ENCODE peak calls at places on chromosomes 2 and 18, in six cellular contexts. One of them, this sample, is unnamed. For H3K27me3, the result is how much of the 10 kb centered on the place peaks cover.

GRCh38 chr2:75465317-75465998 is 95.3 kb downstream of the EVA1A start:
- DNase-seq in CD4-positive, CD25-positive, alpha-beta regulatory T cell: no peak
- DNase-seq in colonic mucosa: no peak
- DNase-seq in GM23248: peak
- DNase-seq in CD8-positive, alpha-beta T cell: no peak
- DNase-seq in SJSA1: peak
- DNase-seq in this sample: no peak

GRCh38 chr2:10831387-10831985 is 18.9 kb upstream of the PDIA6 start:
- DNase-seq in GM23248: peak
- DNase-seq in CD8-positive, alpha-beta T cell: no peak
- DNase-seq in CD4-positive, CD25-positive, alpha-beta regulatory T cell: no peak
- DNase-seq in SJSA1: no peak
- DNase-seq in colonic mucosa: no peak
- DNase-seq in this sample: peak

GRCh38 chr18:21210278-21210677 is 31.8 kb upstream of the GREB1L start:
- DNase-seq in colonic mucosa: no peak
- DNase-seq in SJSA1: no peak
- DNase-seq in GM23248: no peak
- DNase-seq in CD8-positive, alpha-beta T cell: no peak
- DNase-seq in CD4-positive, CD25-positive, alpha-beta regulatory T cell: no peak
- DNase-seq in this sample: no peak

GRCh38 chr18:10560457-10561045 is 34.7 kb downstream of the NAPG start:
- DNase-seq in GM23248: peak
- DNase-seq in SJSA1: peak
- DNase-seq in colonic mucosa: peak
- DNase-seq in CD4-positive, CD25-positive, alpha-beta regulatory T cell: peak
- DNase-seq in CD8-positive, alpha-beta T cell: peak
- DNase-seq in this sample: peak

GRCh38 chr2:105103481-105103880 is 65.6 kb downstream of the MRPS9 start:
- DNase-seq in SJSA1: no peak
- DNase-seq in CD4-positive, CD25-positive, alpha-beta regulatory T cell: no peak
- DNase-seq in CD8-positive, alpha-beta T cell: no peak
- DNase-seq in GM23248: no peak
- DNase-seq in colonic mucosa: no peak
- DNase-seq in this sample: no peak

GRCh38 chr2:212402316-212402715 is 136.3 kb downstream of the ERBB4 start:
- DNase-seq in colonic mucosa: no peak
- DNase-seq in CD4-positive, CD25-positive, alpha-beta regulatory T cell: no peak
- DNase-seq in CD8-positive, alpha-beta T cell: no peak
- DNase-seq in SJSA1: no peak
- DNase-seq in GM23248: peak
- DNase-seq in this sample: no peak

GRCh38 chr18:52570975-52571374 is 231.0 kb downstream of the DCC start:
- DNase-seq in colonic mucosa: no peak
- DNase-seq in GM23248: no peak
- DNase-seq in SJSA1: no peak
- DNase-seq in CD8-positive, alpha-beta T cell: no peak
- DNase-seq in CD4-positive, CD25-positive, alpha-beta regulatory T cell: no peak
- DNase-seq in this sample: no peak

GRCh38 chr2:113175101-113175628 is 1.4 kb downstream of the PSD4 start:
- DNase-seq in CD8-positive, alpha-beta T cell: peak
- DNase-seq in GM23248: no peak
- DNase-seq in SJSA1: no peak
- DNase-seq in CD4-positive, CD25-positive, alpha-beta regulatory T cell: peak
- DNase-seq in colonic mucosa: no peak
- DNase-seq in this sample: no peak

GRCh38 chr2:95333056-95333455 is 35.9 kb downstream of the KCNIP3 start:
- DNase-seq in SJSA1: no peak
- DNase-seq in colonic mucosa: no peak
- DNase-seq in CD4-positive, CD25-positive, alpha-beta regulatory T cell: no peak
- DNase-seq in GM23248: no peak
- DNase-seq in CD8-positive, alpha-beta T cell: no peak
- DNase-seq in this sample: no peak

DNA sequence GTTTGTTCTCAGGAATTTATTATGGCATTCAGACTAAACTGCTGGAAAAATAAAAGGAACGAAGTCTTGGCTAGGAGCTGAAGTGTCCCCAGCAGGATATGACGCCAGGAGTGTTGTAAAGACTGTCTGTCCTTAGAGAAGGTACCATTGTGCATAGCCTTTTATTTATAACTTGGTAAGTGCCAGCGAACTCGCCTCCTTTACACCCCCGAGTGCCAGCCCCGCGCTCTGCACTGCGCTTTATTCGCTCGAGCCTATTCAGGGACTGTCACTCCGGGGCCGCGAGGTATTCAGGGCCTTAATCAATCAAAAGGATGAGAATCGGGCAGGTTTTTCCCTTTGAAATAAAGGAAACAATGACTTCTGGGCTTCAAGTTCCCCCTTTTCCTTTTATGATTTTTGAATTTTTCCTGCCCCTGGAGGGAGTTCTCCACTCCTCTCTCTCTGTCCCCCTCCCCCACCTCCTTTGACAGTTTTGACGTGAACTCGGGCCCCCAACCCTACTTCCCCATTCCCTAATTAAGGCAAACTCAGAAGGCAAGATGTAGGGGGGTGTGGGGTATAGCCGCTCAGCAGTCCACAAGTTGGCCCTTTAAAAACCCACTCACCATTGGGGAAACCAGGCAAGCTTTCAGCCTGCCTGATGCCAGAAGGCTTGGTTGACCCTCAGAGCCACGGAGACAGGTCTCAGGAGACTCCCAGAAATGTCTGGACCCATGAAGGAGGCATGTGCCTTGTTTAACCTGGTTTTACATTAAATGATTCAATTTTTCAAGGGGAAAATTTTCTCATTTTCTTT is 1.3 kb upstream of the PAX3 start:
- DNase-seq in GM23248: no peak
- DNase-seq in SJSA1: no peak
- DNase-seq in CD4-positive, CD25-positive, alpha-beta regulatory T cell: no peak
- DNase-seq in colonic mucosa: no peak
- DNase-seq in CD8-positive, alpha-beta T cell: no peak
- DNase-seq in this sample: peak
- H3K27me3 ChIP-seq in GM23248: half or more
- H3K27me3 ChIP-seq in SJSA1: under half
- H3K27me3 ChIP-seq in CD4-positive, CD25-positive, alpha-beta regulatory T cell: under half
- H3K27me3 ChIP-seq in colonic mucosa: half or more
- H3K27me3 ChIP-seq in CD8-positive, alpha-beta T cell: half or more
- H3K27me3 ChIP-seq in this sample: half or more

GRCh38 chr2:109098921-109099273 is 30.1 kb upstream of the SH3RF3 start:
- DNase-seq in colonic mucosa: no peak
- DNase-seq in SJSA1: no peak
- DNase-seq in CD4-positive, CD25-positive, alpha-beta regulatory T cell: no peak
- DNase-seq in CD8-positive, alpha-beta T cell: peak
- DNase-seq in GM23248: no peak
- DNase-seq in this sample: no peak
- H3K27me3 ChIP-seq in colonic mucosa: under half
- H3K27me3 ChIP-seq in SJSA1: under half
- H3K27me3 ChIP-seq in CD4-positive, CD25-positive, alpha-beta regulatory T cell: under half
- H3K27me3 ChIP-seq in CD8-positive, alpha-beta T cell: under half
- H3K27me3 ChIP-seq in GM23248: half or more
- H3K27me3 ChIP-seq in this sample: under half

GRCh38 chr18:78711316-78711715 is 268.3 kb upstream of the SALL3 start:
- DNase-seq in CD8-positive, alpha-beta T cell: no peak
- DNase-seq in CD4-positive, CD25-positive, alpha-beta regulatory T cell: no peak
- DNase-seq in GM23248: no peak
- DNase-seq in colonic mucosa: no peak
- DNase-seq in SJSA1: no peak
- DNase-seq in this sample: no peak
- H3K27me3 ChIP-seq in CD8-positive, alpha-beta T cell: under half
- H3K27me3 ChIP-seq in CD4-positive, CD25-positive, alpha-beta regulatory T cell: under half
- H3K27me3 ChIP-seq in GM23248: under half
- H3K27me3 ChIP-seq in colonic mucosa: under half
- H3K27me3 ChIP-seq in SJSA1: under half
- H3K27me3 ChIP-seq in this sample: under half

GRCh38 chr2:219495531-219496122 is 3.1 kb upstream of the GMPPA start:
- DNase-seq in CD8-positive, alpha-beta T cell: peak
- DNase-seq in GM23248: peak
- DNase-seq in colonic mucosa: peak
- DNase-seq in SJSA1: peak
- DNase-seq in CD4-positive, CD25-positive, alpha-beta regulatory T cell: peak
- DNase-seq in this sample: peak
- H3K27me3 ChIP-seq in CD8-positive, alpha-beta T cell: under half
- H3K27me3 ChIP-seq in GM23248: under half
- H3K27me3 ChIP-seq in colonic mucosa: under half
- H3K27me3 ChIP-seq in SJSA1: under half
- H3K27me3 ChIP-seq in CD4-positive, CD25-positive, alpha-beta regulatory T cell: under half
- H3K27me3 ChIP-seq in this sample: under half

GRCh38 chr2:173354073-173354600 is 535 bp upstream of the CDCA7 start:
- DNase-seq in GM23248: peak
- DNase-seq in CD4-positive, CD25-positive, alpha-beta regulatory T cell: no peak
- DNase-seq in SJSA1: peak
- DNase-seq in colonic mucosa: no peak
- DNase-seq in CD8-positive, alpha-beta T cell: no peak
- DNase-seq in this sample: no peak
- H3K27me3 ChIP-seq in GM23248: under half
- H3K27me3 ChIP-seq in CD4-positive, CD25-positive, alpha-beta regulatory T cell: under half
- H3K27me3 ChIP-seq in SJSA1: under half
- H3K27me3 ChIP-seq in colonic mucosa: under half
- H3K27me3 ChIP-seq in CD8-positive, alpha-beta T cell: under half
- H3K27me3 ChIP-seq in this sample: under half

This sample was measured in H7.